ENCODE peak calls at places on chromosome 21, in six cellular contexts. One of them, this sample, is unnamed.

GRCh38 chr21:25881524-25882376 is 147.0 kb downstream of the GABPA start:
- DNase-seq in activated naive CD4-positive, alpha-beta T cell treated with anti-CD3 and anti-CD28 coated beads, Interleukin-2, amount 50 U/mL, for 72 hours: peak
- DNase-seq in GM12891: peak
- DNase-seq in EH: peak
- DNase-seq in Calu3: peak
- DNase-seq in nucleus accumbens: no peak
- DNase-seq in this sample: peak

GRCh38 chr21:43808367-43808766 is 19.0 kb downstream of the RRP1 start:
- DNase-seq in Calu3: no peak
- DNase-seq in nucleus accumbens: no peak
- DNase-seq in GM12891: no peak
- DNase-seq in activated naive CD4-positive, alpha-beta T cell treated with anti-CD3 and anti-CD28 coated beads, Interleukin-2, amount 50 U/mL, for 72 hours: no peak
- DNase-seq in EH: no peak
- DNase-seq in this sample: no peak

GRCh38 chr21:35303085-35303484 is 254.0 kb upstream of the RUNX1 start:
- DNase-seq in nucleus accumbens: no peak
- DNase-seq in GM12891: no peak
- DNase-seq in Calu3: no peak
- DNase-seq in activated naive CD4-positive, alpha-beta T cell treated with anti-CD3 and anti-CD28 coated beads, Interleukin-2, amount 50 U/mL, for 72 hours: no peak
- DNase-seq in EH: peak
- DNase-seq in this sample: no peak

GRCh38 chr21:34844033-34844923 is 175.5 kb downstream of the CLIC6 start:
- DNase-seq in nucleus accumbens: no peak
- DNase-seq in Calu3: no peak
- DNase-seq in GM12891: no peak
- DNase-seq in activated naive CD4-positive, alpha-beta T cell treated with anti-CD3 and anti-CD28 coated beads, Interleukin-2, amount 50 U/mL, for 72 hours: no peak
- DNase-seq in EH: peak
- DNase-seq in this sample: no peak

GRCh38 chr21:29091032-29091431 is 17.6 kb upstream of the CCT8 start:
- DNase-seq in activated naive CD4-positive, alpha-beta T cell treated with anti-CD3 and anti-CD28 coated beads, Interleukin-2, amount 50 U/mL, for 72 hours: no peak
- DNase-seq in GM12891: no peak
- DNase-seq in nucleus accumbens: no peak
- DNase-seq in Calu3: no peak
- DNase-seq in EH: peak
- DNase-seq in this sample: no peak

GRCh38 chr21:34881421-34881820 is 167.7 kb downstream of the RUNX1 start:
- DNase-seq in Calu3: no peak
- DNase-seq in nucleus accumbens: no peak
- DNase-seq in GM12891: no peak
- DNase-seq in EH: peak
- DNase-seq in activated naive CD4-positive, alpha-beta T cell treated with anti-CD3 and anti-CD28 coated beads, Interleukin-2, amount 50 U/mL, for 72 hours: no peak
- DNase-seq in this sample: no peak

GRCh38 chr21:34630536-34631143 is 15.7 kb upstream of the RCAN1 start:
- DNase-seq in Calu3: peak
- DNase-seq in GM12891: peak
- DNase-seq in nucleus accumbens: no peak
- DNase-seq in EH: peak
- DNase-seq in activated naive CD4-positive, alpha-beta T cell treated with anti-CD3 and anti-CD28 coated beads, Interleukin-2, amount 50 U/mL, for 72 hours: peak
- DNase-seq in this sample: peak

GRCh38 chr21:36188081-36188681 is 31.6 kb downstream of the DOP1B start:
- DNase-seq in EH: no peak
- DNase-seq in GM12891: no peak
- DNase-seq in Calu3: peak
- DNase-seq in activated naive CD4-positive, alpha-beta T cell treated with anti-CD3 and anti-CD28 coated beads, Interleukin-2, amount 50 U/mL, for 72 hours: no peak
- DNase-seq in nucleus accumbens: no peak
- DNase-seq in this sample: no peak

GRCh38 chr21:46352156-46352499 is 28.2 kb downstream of the PCNT start:
- DNase-seq in activated naive CD4-positive, alpha-beta T cell treated with anti-CD3 and anti-CD28 coated beads, Interleukin-2, amount 50 U/mL, for 72 hours: no peak
- DNase-seq in Calu3: no peak
- DNase-seq in nucleus accumbens: no peak
- DNase-seq in EH: no peak
- DNase-seq in GM12891: no peak
- DNase-seq in this sample: no peak